ENCODE peak calls at places on chromosomes 6 and 20, in four cellular contexts. G is body of pancreas; T is nucleus accumbens; Z is stimulated activated CD4-positive, alpha-beta T cell treated with anti-CD3 and anti-CD28 coated beads, Interleukin-12 subunit alpha, Interleukin-12 subunit beta, amount 100 ng/mL, for 24 hours. P is an unnamed sample.

GRCh38 chr6:14739830-14740229 is 506.0 kb upstream of the JARID2 start:
- DNase-seq in G (no peak), T (no peak), Z (no peak), P (no peak)

GRCh38 chr6:105051941-105052471 is 95.1 kb downstream of the LIN28B start:
- DNase-seq in G (no peak), T (no peak), Z (no peak), P (no peak)

GRCh38 chr6:3566812-3567211 is 110.0 kb upstream of the SLC22A23 start:
- DNase-seq in G (no peak), T (no peak), Z (no peak), P (no peak)

GRCh38 chr6:99334526-99335127 is 14.8 kb downstream of the FAXC start:
- DNase-seq in G (peak), T (no peak), Z (no peak), P (no peak)

GRCh38 chr6:125989631-125990030 is 3.3 kb downstream of the TRMT11 start:
- DNase-seq in G (no peak), T (no peak), Z (no peak), P (no peak)

GRCh38 chr6:153976921-153977693 is 61.9 kb upstream of the OPRM1 start:
- DNase-seq in G (no peak), T (no peak), Z (no peak), P (no peak)

GRCh38 chr6:17291778-17292177 is 10.6 kb downstream of the RBM24 start:
- DNase-seq in G (no peak), T (no peak), Z (no peak), P (no peak)

GRCh38 chr20:8043687-8044278 is 24.2 kb upstream of the TMX4 start:
- DNase-seq in G (no peak), T (no peak), Z (no peak), P (no peak)

GRCh38 chr6:17492350-17492749 is 99.0 kb downstream of the CAP2 start:
- DNase-seq in G (no peak), T (no peak), Z (no peak), P (no peak)

GRCh38 chr20:57410398-57411323 is 19.5 kb downstream of the RBM38 start:
- DNase-seq in G (no peak), T (no peak), Z (no peak), P (no peak)

GRCh38 chr20:59789641-59790040 is 143.8 kb downstream of the SYCP2 start:
- DNase-seq in G (no peak), T (no peak), Z (no peak), P (no peak)

P was measured in activated naive CD4-positive, alpha-beta T cell treated with anti-CD3 and anti-CD28 coated beads, Interleukin-2, amount 50 U/mL, for 72 hours.